ENCODE peak calls at places on chromosomes 5 and 9, in four cellular contexts. A is lung, V is GM12865, K is Panc1. H is an unnamed sample.

GRCh38 chr5:166625210-166625865 is 1666.1 kb upstream of the WWC1 start:
- DNase-seq in A (no peak), V (no peak), K (no peak), H (no peak)

GRCh38 chr9:132199056-132199455 is 37.2 kb downstream of the NTNG2 start:
- DNase-seq in A (no peak), K (no peak), V (no peak), H (no peak)

GRCh38 chr9:131650254-131650653 is 89.6 kb downstream of the RAPGEF1 start:
- DNase-seq in A (peak; percentile 47), K (no peak), V (no peak), H (peak; percentile 98)

GRCh38 chr5:91359957-91360609 is 23.0 kb downstream of the ARRDC3 start:
- DNase-seq in K (no peak), A (no peak), V (no peak), H (peak; percentile 45)

GRCh38 chr5:73759771-73760170 is 133.8 kb downstream of the ARHGEF28 start:
- DNase-seq in V (peak; percentile 40), K (no peak), A (no peak), H (no peak)

GRCh38 chr9:133113928-133114351 is 7.1 kb downstream of the RALGDS start:
- DNase-seq in V (no peak), A (no peak), K (no peak), H (no peak)

GRCh38 chr5:32098291-32098690 is 75.8 kb downstream of the GOLPH3 start:
- DNase-seq in K (no peak), A (no peak), V (no peak), H (no peak)

GRCh38 chr9:93120846-93121315 is 13.2 kb downstream of the NINJ1 start:
- DNase-seq in K (no peak), A (no peak), V (no peak), H (no peak)

GRCh38 chr9:34171753-34172535 is 6.9 kb upstream of the UBAP1 start:
- DNase-seq in V (peak; percentile 70), K (no peak), A (peak; percentile 44), H (no peak)

GRCh38 chr5:94375801-94376200 is 242.6 kb downstream of the KIAA0825 start:
- DNase-seq in V (no peak), A (no peak), K (no peak), H (no peak)

GRCh38 chr5:149128023-149128875 is 13.0 kb upstream of the ABLIM3 start:
- DNase-seq in V (peak; percentile 17), K (no peak), A (no peak), H (no peak)

GRCh38 chr9:121816845-121817450 is 165.5 kb downstream of the DAB2IP start:
- DNase-seq in V (no peak), K (no peak), A (no peak), H (no peak)

GRCh38 chr5:168591302-168592013 is 12.3 kb upstream of the PANK3 start:
- DNase-seq in V (no peak), A (no peak), K (no peak), H (no peak)

GRCh38 chr5:106587-106986 is 14.6 kb downstream of the PLEKHG4B start:
- DNase-seq in K (no peak), V (no peak), A (no peak), H (no peak)
- TF ChIP-seq CTCF in K (no peak), V (no peak), A (no peak), H (no peak)

GRCh38 chr5:137410234-137411010 is 88.7 kb downstream of the SPOCK1 start:
- DNase-seq in V (no peak), K (no peak), A (no peak), H (no peak)

GRCh38 chr5:137414112-137414511 is 85.0 kb downstream of the SPOCK1 start:
- DNase-seq in K (no peak), V (no peak), A (no peak), H (no peak)

GRCh38 chr5:137412136-137412535 is 87.0 kb downstream of the SPOCK1 start:
- DNase-seq in A (no peak), V (no peak), K (no peak), H (no peak)

GRCh38 chr5:137415231-137415681 is 83.9 kb downstream of the SPOCK1 start:
- DNase-seq in K (peak; percentile 58), V (no peak), A (no peak), H (peak; percentile 81)
- H3K4me3 ChIP-seq in K (no peak overlapping the region), V (no peak overlapping the region), A (no peak overlapping the region), H (peak overlapping the region; percentile 18)

GRCh38 chr5:3075309-3075708 is 323.8 kb upstream of the IRX2 start:
- DNase-seq in K (no peak), A (no peak), V (no peak), H (no peak)

GRCh38 chr5:3080366-3080765 is 328.9 kb upstream of the IRX2 start:
- DNase-seq in K (no peak), A (no peak), V (no peak), H (no peak)

GRCh38 chr5:3077684-3078083 is 326.2 kb upstream of the IRX2 start:
- DNase-seq in K (no peak), A (no peak), V (no peak), H (no peak)
- TF ChIP-seq CTCF in K (no peak), A (no peak), V (no peak), H (no peak)

GRCh38 chr9:20144255-20144654 is 355.4 kb upstream of the SLC24A2 start:
- DNase-seq in A (no peak), K (no peak), V (peak; percentile 26), H (no peak)
- H3K4me3 ChIP-seq in A (no peak overlapping the region), K (no peak overlapping the region), V (no peak overlapping the region), H (no peak overlapping the region)

H was measured in AG10803.